ENCODE peak calls at places on chromosome 17, in five cellular contexts. H is brain microvascular endothelial cell, M is epithelial cell of esophagus, E is tibial nerve, R is lower lobe of right lung. S is an unnamed sample.

GRCh38 chr17:81995463-81996231 is 18.2 kb downstream of the ASPSCR1 start:
- DNase-seq in H (no peak), R (no peak), M (no peak), E (no peak), S (no peak)

GRCh38 chr17:42526031-42526444 is 10.0 kb upstream of the NAGLU start:
- DNase-seq in E (no peak), R (no peak), M (no peak), H (peak), S (no peak)

GRCh38 chr17:55726440-55726839 is 3.8 kb upstream of the TMEM100 start:
- DNase-seq in R (no peak), E (peak), H (peak), M (peak), S (peak)

GRCh38 chr17:80005360-80006338 is 30.0 kb downstream of the TBC1D16 start:
- DNase-seq in H (no peak), M (peak), E (no peak), R (no peak), S (peak)

GRCh38 chr17:40695874-40696472 is 7.6 kb downstream of the KRT24 start:
- DNase-seq in M (no peak), E (no peak), H (no peak), R (no peak), S (no peak)

GRCh38 chr17:31327534-31328526 is 6.4 kb upstream of the EVI2A start:
- DNase-seq in E (no peak), H (peak), R (no peak), M (peak), S (no peak)

GRCh38 chr17:35069311-35069710 is 5.8 kb upstream of the RFFL start:
- DNase-seq in M (peak), R (no peak), H (peak), E (no peak), S (no peak)

GRCh38 chr17:27552467-27552779 is 78.6 kb upstream of the LGALS9 start:
- DNase-seq in R (no peak), M (peak), E (no peak), H (no peak), S (no peak)

GRCh38 chr17:42002792-42003301 is 14.4 kb downstream of the DNAJC7 start:
- DNase-seq in M (no peak), E (no peak), R (no peak), H (no peak), S (no peak)

GRCh38 chr17:17154556-17154955 is 51.6 kb downstream of the PLD6 start:
- DNase-seq in H (no peak), E (no peak), M (no peak), R (no peak), S (no peak)

GRCh38 chr17:3534881-3535252 is 22.7 kb downstream of the TRPV3 start:
- DNase-seq in E (peak), H (no peak), R (peak), M (peak), S (no peak)

GRCh38 chr17:79870540-79870939 is 31.3 kb upstream of the CBX4 start:
- DNase-seq in E (no peak), R (peak), H (no peak), M (no peak), S (no peak)

GRCh38 chr17:46157443-46158107 is 35.7 kb downstream of the KANSL1 start:
- DNase-seq in E (no peak), H (peak), R (no peak), M (peak), S (no peak)

GRCh38 chr17:63136381-63137012 is 170.5 kb downstream of the TANC2 start:
- DNase-seq in M (no peak), R (no peak), E (no peak), H (no peak), S (no peak)

GRCh38 chr17:67434061-67434525 is 57.0 kb downstream of the PITPNC1 start:
- DNase-seq in R (peak), H (no peak), M (no peak), E (peak), S (peak)

GRCh38 chr17:73419051-73419450 is 107.2 kb upstream of the CDC42EP4 start:
- DNase-seq in M (no peak), E (no peak), H (no peak), R (peak), S (no peak)

GRCh38 chr17:57601328-57601727 is 143.8 kb downstream of the CCDC182 start:
- DNase-seq in H (no peak), R (no peak), E (no peak), M (no peak), S (no peak)

GRCh38 chr17:32486701-32487459 is at the start of gene CDK5R1:
- DNase-seq in E (no peak), R (peak), M (peak), H (no peak), S (peak)

GRCh38 chr17:57326764-57327163 is 70.4 kb downstream of the MSI2 start:
- DNase-seq in E (no peak), H (no peak), M (no peak), R (no peak), S (no peak)

GRCh38 chr17:2850991-2851390 is 54.8 kb downstream of the RAP1GAP2 start:
- DNase-seq in M (no peak), E (no peak), H (no peak), R (no peak), S (no peak)

GRCh38 chr17:68033636-68034451 is 1.7 kb upstream of the KPNA2 start:
- DNase-seq in R (no peak), E (no peak), H (peak), M (peak), S (no peak)

GRCh38 chr17:82793974-82794620 is 42.2 kb downstream of the TBCD start:
- DNase-seq in M (peak), E (no peak), R (no peak), H (no peak), S (no peak)

GRCh38 chr17:61389670-61390478 is 9.8 kb upstream of the TBX2 start:
- DNase-seq in H (no peak), E (peak), R (no peak), M (peak), S (peak)

GRCh38 chr17:36880506-36880905 is 56.8 kb upstream of the LHX1 start:
- DNase-seq in R (no peak), M (peak), E (no peak), H (no peak), S (no peak)

DNA sequence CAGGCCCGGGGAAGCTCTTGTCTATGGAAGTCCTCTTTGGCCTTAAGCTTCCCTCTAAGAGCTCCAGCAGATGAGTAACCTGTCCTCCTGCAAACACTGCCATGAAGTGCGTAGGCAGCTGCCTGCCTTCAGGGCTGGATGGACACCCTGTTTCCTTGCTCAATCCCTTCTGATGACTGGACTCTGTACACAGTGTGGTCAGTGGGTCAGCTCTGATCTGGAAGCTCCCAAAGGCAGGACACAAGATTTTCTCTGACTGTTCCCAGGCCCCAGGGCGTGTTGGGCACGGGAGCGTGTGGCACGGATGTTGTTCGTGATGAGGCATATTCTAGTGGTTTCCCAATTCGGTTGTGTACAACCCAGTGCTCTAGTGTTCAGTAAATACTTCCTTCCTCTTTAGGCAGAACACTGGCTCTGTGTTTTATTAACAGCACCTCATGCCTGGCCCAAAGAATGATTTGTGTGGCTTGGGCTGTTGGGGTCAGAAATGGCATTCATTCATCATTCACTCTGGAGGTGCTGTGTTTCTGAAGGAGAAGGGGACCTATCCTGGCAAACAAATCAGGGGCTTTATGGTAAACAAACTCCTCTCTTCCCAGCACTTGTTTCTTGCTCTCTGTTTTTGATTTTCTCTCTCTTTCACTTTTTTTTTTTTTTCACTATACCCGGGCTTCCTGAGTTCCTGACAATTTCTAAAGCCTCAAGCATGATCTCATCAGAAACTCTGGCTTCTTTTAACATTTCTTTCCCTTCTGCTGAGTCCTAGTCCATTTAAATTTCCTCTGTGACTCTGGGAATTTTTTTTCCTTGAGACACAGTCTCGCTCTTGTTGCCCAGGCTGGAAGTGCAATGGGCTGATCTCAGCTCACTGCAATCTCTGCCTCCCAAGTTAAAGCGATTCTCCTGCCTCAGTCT is 12.0 kb upstream of the RNF157 start:
- DNase-seq in R (peak), H (peak), M (peak), E (peak), S (peak)
- H3K4me3 ChIP-seq in R (no peak), H (no peak), M (no peak), E (no peak), S (no peak)

GRCh38 chr17:48751172-48751571 is 22.6 kb upstream of the HOXB13 start:
- DNase-seq in M (no peak), R (no peak), H (no peak), E (no peak), S (no peak)
- TF ChIP-seq CTCF in M (no peak), R (no peak), H (no peak), E (no peak), S (no peak)

GRCh38 chr17:19359856-19360255 is 2.7 kb downstream of the B9D1 start:
- DNase-seq in M (no peak), H (no peak), E (no peak), R (no peak), S (no peak)

GRCh38 chr17:19362293-19363113 is at the start of gene B9D1:
- DNase-seq in R (peak), M (peak), E (peak), H (peak), S (peak)

GRCh38 chr17:19361975-19362292 is 589 bp downstream of the B9D1 start:
- DNase-seq in E (no peak), R (no peak), H (no peak), M (no peak), S (no peak)

GRCh38 chr17:19360772-19361171 is 1.8 kb downstream of the B9D1 start:
- DNase-seq in E (no peak), R (no peak), M (no peak), H (no peak), S (no peak)

GRCh38 chr17:19361326-19361725 is 1.2 kb downstream of the B9D1 start:
- DNase-seq in E (no peak), H (no peak), M (no peak), R (no peak), S (no peak)
- H3K4me3 ChIP-seq in E (no peak), H (no peak), M (peak), R (peak), S (no peak)

GRCh38 chr17:53186004-53186403 is 636.7 kb upstream of the KIF2B start:
- DNase-seq in E (no peak), M (no peak), R (no peak), H (no peak), S (no peak)
- TF ChIP-seq CTCF in E (no peak), M (no peak), R (no peak), H (no peak), S (no peak)

S was measured in stomach.